ENCODE peak calls at places on chromosomes 11 and 22, in four cellular contexts. A is CD8-positive, alpha-beta memory T cell; N is mammary epithelial cell; M is neural progenitor cell. D is an unnamed sample.

GRCh38 chr11:76562541-76562940 is 108.0 kb downstream of the LRRC32 start:
- DNase-seq in M (no peak), N (no peak), A (no peak), D (no peak)

GRCh38 chr11:398826-399225 is 4.8 kb downstream of the PKP3 start:
- DNase-seq in N (no peak), A (no peak), M (no peak), D (no peak)

GRCh38 chr22:41833369-41834004 is 582 bp downstream of the SREBF2 start:
- DNase-seq in M (peak; percentile 73), A (peak; percentile 53), N (peak; percentile 44), D (peak; percentile 62)

GRCh38 chr11:68056317-68057285 is 17.8 kb downstream of the TCIRG1 start:
- DNase-seq in N (no peak), M (no peak), A (no peak), D (no peak)

GRCh38 chr11:130103296-130103814 is 33.7 kb downstream of the APLP2 start:
- DNase-seq in N (peak; percentile 51), A (no peak), M (no peak), D (no peak)

GRCh38 chr11:17560281-17561110 is 13.4 kb downstream of the OTOG start:
- DNase-seq in M (no peak), N (no peak), A (no peak), D (no peak)

GRCh38 chr11:1873048-1873812 is 18.5 kb downstream of the PRR33 start:
- DNase-seq in N (peak; percentile 64), A (no peak), M (peak; percentile 39), D (no peak)

GRCh38 chr11:79077684-79078379 is 363.0 kb downstream of the TENM4 start:
- DNase-seq in A (no peak), N (no peak), M (no peak), D (no peak)

GRCh38 chr11:68436985-68437926 is 23.3 kb upstream of the PPP6R3 start:
- DNase-seq in A (no peak), N (peak; percentile 75), M (no peak), D (no peak)

GRCh38 chr22:28018461-28018927 is 99.4 kb upstream of the PITPNB start:
- DNase-seq in M (no peak), A (no peak), N (no peak), D (no peak)

GRCh38 chr11:107999759-108000455 is 8.8 kb upstream of the CUL5 start:
- DNase-seq in M (peak; percentile 85), A (peak; percentile 24), N (peak; percentile 37), D (no peak)

GRCh38 chr11:95922536-95923440 is 1.1 kb downstream of the MTMR2 start:
- DNase-seq in A (no peak), M (no peak), N (no peak), D (no peak)

GRCh38 chr22:41603873-41604332 is 14.3 kb upstream of the PMM1 start:
- DNase-seq in N (no peak), A (peak; percentile 51), M (no peak), D (no peak)

GRCh38 chr11:115652094-115652493 is 147.9 kb upstream of the CADM1 start:
- DNase-seq in N (no peak), A (no peak), M (no peak), D (no peak)

GRCh38 chr11:34806875-34807274 is 109.3 kb downstream of the APIP start:
- DNase-seq in N (no peak), M (no peak), A (no peak), D (no peak)

DNA sequence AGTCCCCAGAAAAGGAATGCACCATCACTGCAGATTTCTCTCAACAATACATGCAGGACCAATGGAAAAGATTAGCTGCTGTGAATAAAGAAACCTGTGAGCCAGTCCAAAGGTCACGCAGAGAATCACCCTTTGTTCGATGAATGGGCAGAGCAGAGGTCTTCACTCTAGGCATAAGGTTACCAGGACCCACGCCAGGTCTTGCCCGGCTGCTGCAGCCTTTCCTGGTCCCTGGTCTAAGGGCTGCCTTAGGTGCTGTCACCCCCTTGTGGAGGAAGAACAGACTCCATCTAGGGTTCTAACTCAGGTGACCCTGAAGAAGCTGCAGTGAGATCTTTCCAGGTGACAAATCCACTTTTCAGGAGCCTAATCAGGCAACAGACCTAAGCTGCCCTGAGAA is 29.0 kb upstream of the NAP1L4 start:
- DNase-seq in M (peak; percentile 81), A (peak; percentile 64), N (peak; percentile 54), D (peak; percentile 70)
- H3K36me3 ChIP-seq in M (no peaks in the 10 kb centered on the region), A (peaks cover 28% of the 10 kb centered on the region), N (peaks cover 27% of the 10 kb centered on the region), D (no peaks in the 10 kb centered on the region)

GRCh38 chr11:19193916-19194315 is 7.9 kb downstream of the CSRP3 start:
- DNase-seq in M (no peak), A (no peak), N (no peak), D (no peak)
- H3K4me1 ChIP-seq in M (no peaks in the 10 kb centered on the region), A (no peaks in the 10 kb centered on the region), N (no peaks in the 10 kb centered on the region), D (no peaks in the 10 kb centered on the region)

DNA sequence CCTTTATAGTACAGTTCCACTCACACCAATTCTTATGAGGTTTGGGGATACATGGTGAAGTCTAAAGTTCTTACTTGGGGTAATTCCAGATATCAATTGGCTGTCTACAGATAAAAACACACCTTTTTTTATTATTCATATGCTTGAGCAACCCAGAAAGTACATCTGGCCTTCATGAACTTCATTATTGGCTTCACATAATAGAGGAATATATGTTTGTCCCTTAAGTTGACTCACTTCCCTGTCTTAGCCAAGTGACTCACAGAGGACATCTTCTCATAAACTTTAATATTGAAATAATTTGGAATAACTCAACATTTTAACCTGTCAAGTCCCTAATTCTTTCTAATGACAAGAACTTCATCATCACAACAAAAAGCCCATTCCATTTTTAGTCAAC is 36.3 kb upstream of the SOX6 start:
- DNase-seq in M (no peak), N (no peak), A (no peak), D (no peak)
- H3K27me3 ChIP-seq in M (peaks cover 85% of the 10 kb centered on the region), N (no peaks in the 10 kb centered on the region), A (no peaks in the 10 kb centered on the region), D (no peaks in the 10 kb centered on the region)

GRCh38 chr11:122116591-122116990 is 576 bp upstream of the BLID start:
- DNase-seq in A (no peak), M (no peak), N (no peak), D (no peak)
- H3K36me3 ChIP-seq in A (no peaks in the 10 kb centered on the region), M (no peaks in the 10 kb centered on the region), N (peaks cover 40% of the 10 kb centered on the region), D (no peaks in the 10 kb centered on the region)

GRCh38 chr22:30291334-30291892 is 2.1 kb upstream of the CASTOR1 start:
- DNase-seq in N (no peak), A (no peak), M (no peak), D (no peak)

GRCh38 chr22:30289980-30290313 is 642 bp upstream of the CASTOR1 start:
- DNase-seq in N (no peak), M (no peak), A (no peak), D (no peak)

GRCh38 chr22:30290318-30290678 is 993 bp upstream of the CASTOR1 start:
- DNase-seq in M (no peak), A (no peak), N (no peak), D (no peak)

GRCh38 chr22:30289126-30289979 is at the start of gene CASTOR1:
- DNase-seq in A (peak; percentile 88), N (peak; percentile 97), M (peak; percentile 99), D (peak; percentile 99)

GRCh38 chr22:30290679-30291333 is 1.5 kb upstream of the CASTOR1 start:
- DNase-seq in N (peak; percentile 77), M (peak; percentile 48), A (no peak), D (peak; percentile 94)
- H3K4me1 ChIP-seq in N (peaks cover 35% of the 10 kb centered on the region), M (peaks cover 17% of the 10 kb centered on the region), A (peaks cover 43% of the 10 kb centered on the region), D (peaks cover 35% of the 10 kb centered on the region)

GRCh38 chr22:44389181-44389580 is 76.4 kb upstream of the SHISAL1 start:
- DNase-seq in A (no peak), M (no peak), N (no peak), D (no peak)
- H3K27me3 ChIP-seq in A (no peaks in the 10 kb centered on the region), M (no peaks in the 10 kb centered on the region), N (no peaks in the 10 kb centered on the region), D (no peaks in the 10 kb centered on the region)

GRCh38 chr11:28026634-28027290 is 81.2 kb downstream of the KIF18A start:
- DNase-seq in A (no peak), M (no peak), N (no peak), D (no peak)
- H3K36me3 ChIP-seq in A (no peaks in the 10 kb centered on the region), M (peaks cover 3% of the 10 kb centered on the region), N (peaks cover 3% of the 10 kb centered on the region), D (no peaks in the 10 kb centered on the region)

DNA sequence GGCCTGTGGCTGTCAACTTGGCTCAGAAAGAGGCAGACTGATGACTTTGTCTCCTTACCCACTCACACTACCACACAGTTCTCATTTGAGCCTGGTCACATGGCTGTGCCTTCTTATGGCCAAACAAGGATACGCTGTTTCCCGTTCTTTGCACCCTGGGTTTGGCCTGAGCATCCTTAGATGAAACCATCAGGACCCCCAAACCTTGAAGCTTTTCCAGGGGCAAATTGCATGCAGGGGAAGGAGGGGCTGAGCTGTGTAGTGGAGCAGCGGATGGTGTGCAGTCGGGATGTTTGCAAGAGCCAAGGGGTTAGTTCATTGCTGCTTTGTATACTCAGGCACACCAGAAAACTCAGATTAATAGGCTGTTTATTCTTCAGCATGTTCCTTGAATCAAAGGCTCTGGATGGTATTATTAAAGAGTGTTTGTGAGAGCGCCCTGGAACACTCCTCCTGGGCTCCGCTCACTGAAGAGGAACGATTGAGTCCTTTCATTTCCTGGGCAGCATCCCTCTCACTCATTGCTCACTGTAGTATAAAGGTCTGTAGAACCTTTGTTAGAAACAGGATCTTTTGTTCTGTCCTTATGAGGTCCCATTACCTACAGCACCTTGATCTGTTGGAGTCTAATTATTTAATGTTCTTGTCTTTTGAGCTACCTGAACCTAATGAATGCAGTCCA is 69.7 kb downstream of the ARFGAP2 start:
- DNase-seq in N (no peak), M (peak; percentile 39), A (no peak), D (no peak)
- H3K4me1 ChIP-seq in N (no peaks in the 10 kb centered on the region), M (peaks cover 64% of the 10 kb centered on the region), A (no peaks in the 10 kb centered on the region), D (no peaks in the 10 kb centered on the region)

GRCh38 chr11:69817265-69818236 is 1.7 kb downstream of the FGF3 start:
- DNase-seq in A (no peak), N (peak; percentile 17), M (peak; percentile 77), D (no peak)

GRCh38 chr11:69816671-69817070 is 2.5 kb downstream of the FGF3 start:
- DNase-seq in N (no peak), M (no peak), A (no peak), D (no peak)

GRCh38 chr11:69814411-69814810 is 4.8 kb downstream of the FGF3 start:
- DNase-seq in M (no peak), N (no peak), A (no peak), D (no peak)

GRCh38 chr11:69814902-69815301 is 4.3 kb downstream of the FGF3 start:
- DNase-seq in A (no peak), M (no peak), N (no peak), D (no peak)

GRCh38 chr11:69815973-69816372 is 3.2 kb downstream of the FGF3 start:
- DNase-seq in M (no peak), N (no peak), A (no peak), D (no peak)
- H3K27me3 ChIP-seq in M (peaks cover 75% of the 10 kb centered on the region), N (peaks cover 51% of the 10 kb centered on the region), A (peaks cover 6% of the 10 kb centered on the region), D (no peaks in the 10 kb centered on the region)

DNA sequence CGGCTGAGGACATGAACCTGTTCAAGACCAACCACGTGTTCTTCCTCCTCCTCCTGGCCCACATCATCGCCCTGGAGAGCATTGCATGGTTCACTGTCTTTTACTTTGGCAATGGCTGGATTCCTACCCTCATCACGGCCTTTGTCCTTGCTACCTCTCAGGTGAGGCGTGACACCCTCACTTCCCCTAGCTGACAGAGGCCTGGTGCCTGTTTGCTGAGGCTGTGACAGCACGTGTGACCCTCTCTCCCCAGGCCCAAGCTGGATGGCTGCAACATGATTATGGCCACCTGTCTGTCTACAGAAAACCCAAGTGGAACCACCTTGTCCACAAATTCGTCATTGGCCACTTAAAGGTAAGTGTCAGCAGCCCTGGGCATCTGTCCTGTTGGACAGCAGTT is 12.3 kb downstream of the FADS2 start:
- DNase-seq in N (no peak), A (no peak), M (no peak), D (no peak)
- H3K36me3 ChIP-seq in N (peaks cover 12% of the 10 kb centered on the region), A (no peaks in the 10 kb centered on the region), M (peaks cover 19% of the 10 kb centered on the region), D (no peaks in the 10 kb centered on the region)

D was measured in testis.